ENCODE peak calls at places on chromosomes 3 and 15, in nine cellular contexts. H is right lobe of liver; B is CD8-positive, alpha-beta memory T cell; Q is HepG2; K is HFF-Myc; W is uterus; M is HEK293T; D is HS-5; G is neural progenitor cell. L is an unnamed sample.

GRCh38 chr3:150545419-150546225 is 674 bp downstream of the SERP1 start:
- DNase-seq in H (peak), B (no peak), Q (peak), K (no peak), W (peak), M (peak), D (no peak), G (peak), L (peak)

GRCh38 chr3:182913889-182914288 is 66.4 kb downstream of the DCUN1D1 start:
- DNase-seq in H (no peak), B (peak), Q (no peak), K (no peak), W (no peak), M (no peak), D (no peak), G (no peak), L (no peak)

GRCh38 chr3:107599755-107600122 is 77.0 kb downstream of the BBX start:
- DNase-seq in H (no peak), B (no peak), Q (no peak), K (no peak), W (no peak), M (no peak), D (no peak), G (no peak), L (no peak)

GRCh38 chr15:37783290-37783689 is 151.2 kb upstream of the TMCO5A start:
- DNase-seq in H (no peak), B (no peak), Q (no peak), K (no peak), W (no peak), M (no peak), D (no peak), G (peak), L (no peak)

GRCh38 chr3:170320471-170321121 is 36.9 kb upstream of the SKIL start:
- DNase-seq in H (no peak), B (no peak), Q (no peak), K (no peak), W (no peak), M (no peak), D (no peak), G (no peak), L (no peak)

GRCh38 chr3:128270559-128271492 is 117.5 kb downstream of the EEFSEC start:
- DNase-seq in H (no peak), B (no peak), Q (no peak), K (no peak), W (no peak), M (no peak), D (no peak), G (no peak), L (no peak)

GRCh38 chr15:33089878-33090757 is 104.4 kb downstream of the FMN1 start:
- DNase-seq in H (no peak), B (no peak), Q (no peak), K (peak), W (no peak), M (no peak), D (no peak), G (no peak), L (no peak)

GRCh38 chr15:66894986-66895780 is 170.2 kb upstream of the SMAD3 start:
- DNase-seq in H (no peak), B (no peak), Q (no peak), K (no peak), W (no peak), M (no peak), D (no peak), G (no peak), L (peak)

GRCh38 chr3:94615275-94616065 is 552.6 kb downstream of the NSUN3 start:
- DNase-seq in H (no peak), B (no peak), Q (no peak), K (no peak), W (no peak), M (no peak), D (no peak), G (no peak), L (no peak)

GRCh38 chr3:197328198-197328597 is 29.8 kb upstream of the DLG1 start:
- DNase-seq in H (no peak), B (no peak), Q (no peak), K (no peak), W (no peak), M (no peak), D (no peak), G (no peak), L (no peak)

GRCh38 chr3:133896002-133896761 is 500 bp upstream of the RAB6B start:
- DNase-seq in H (no peak), B (no peak), Q (no peak), K (no peak), W (no peak), M (peak), D (no peak), G (peak), L (no peak)

GRCh38 chr3:13852638-13853009 is 27.2 kb downstream of the WNT7A start:
- DNase-seq in H (no peak), B (no peak), Q (no peak), K (no peak), W (no peak), M (no peak), D (no peak), G (no peak), L (no peak)

GRCh38 chr3:44981751-44982150 is 5.7 kb downstream of the EXOSC7 start:
- DNase-seq in H (no peak), B (no peak), Q (no peak), K (no peak), W (no peak), M (no peak), D (no peak), G (no peak), L (no peak)

GRCh38 chr3:136075218-136075808 is 109.8 kb downstream of the PPP2R3A start:
- DNase-seq in H (peak), B (peak), Q (peak), K (peak), W (peak), M (peak), D (peak), G (peak), L (peak)

GRCh38 chr15:78988361-78988911 is 43.6 kb upstream of the CTSH start:
- DNase-seq in H (peak), B (no peak), Q (peak), K (peak), W (peak), M (no peak), D (peak), G (no peak), L (peak)